ENCODE peak calls at places on chromosomes 6 and 20, in four cellular contexts. J is WTC11, Y is H1, X is GM12878. S is an unnamed sample.

GRCh38 chr6:100468966-100469859 is 4.5 kb upstream of the SIM1 start:
- DNase-seq in J (peak; percentile 42), Y (no peak), X (no peak), S (no peak)

GRCh38 chr6:150656156-150656555 is 56.5 kb downstream of the PLEKHG1 start:
- DNase-seq in X (no peak), Y (no peak), J (no peak), S (no peak)

GRCh38 chr6:105452924-105453756 is 50.3 kb upstream of the PREP start:
- DNase-seq in J (no peak), Y (no peak), X (peak; percentile 54), S (no peak)

GRCh38 chr20:44990425-44990824 is 24.1 kb downstream of the STK4 start:
- DNase-seq in J (no peak), Y (no peak), X (no peak), S (no peak)

GRCh38 chr6:102075539-102075938 is 682.0 kb downstream of the GRIK2 start:
- DNase-seq in X (no peak), J (no peak), Y (no peak), S (no peak)

GRCh38 chr20:14889503-14890125 is 552.2 kb upstream of the FLRT3 start:
- DNase-seq in Y (no peak), X (no peak), J (no peak), S (no peak)

GRCh38 chr6:137005073-137005472 is 39.7 kb downstream of the IL20RA start:
- DNase-seq in Y (no peak), X (no peak), J (no peak), S (no peak)

GRCh38 chr20:5780233-5781217 is 30.3 kb downstream of the SHLD1 start:
- DNase-seq in X (no peak), Y (no peak), J (no peak), S (peak; percentile 13)

GRCh38 chr20:46562373-46563169 is 12.1 kb upstream of the OCSTAMP start:
- DNase-seq in Y (peak; percentile 50), J (peak; percentile 84), X (no peak), S (peak; percentile 81)

GRCh38 chr6:25100288-25100687 is 164.5 kb upstream of the RIPOR2 start:
- DNase-seq in X (no peak), J (no peak), Y (no peak), S (no peak)

GRCh38 chr6:52013035-52013434 is 74.4 kb downstream of the PKHD1 start:
- DNase-seq in J (no peak), Y (no peak), X (no peak), S (no peak)

GRCh38 chr6:110140650-110141049 is 38.8 kb downstream of the WASF1 start:
- DNase-seq in J (no peak), Y (no peak), X (no peak), S (no peak)

GRCh38 chr6:4281341-4282293 is 146.2 kb upstream of the ECI2 start:
- DNase-seq in J (peak; percentile 64), Y (peak; percentile 44), X (peak; percentile 53), S (no peak)

GRCh38 chr6:149480502-149481280 is 4.1 kb downstream of the ZC3H12D start:
- DNase-seq in X (no peak), J (no peak), Y (no peak), S (no peak)

GRCh38 chr20:34872604-34873224 is at the start of gene GGT7:
- DNase-seq in Y (peak; percentile 60), J (peak; percentile 91), X (peak; percentile 24), S (peak; percentile 96)

GRCh38 chr6:151716446-151717047 is 90.9 kb upstream of the ESR1 start:
- DNase-seq in X (no peak), Y (no peak), J (peak; percentile 49), S (no peak)

GRCh38 chr20:3652646-3653596 is 10.3 kb downstream of the GFRA4 start:
- DNase-seq in X (no peak), Y (no peak), J (no peak), S (peak; percentile 42)

GRCh38 chr20:63227260-63227659 is 8.4 kb upstream of the BIRC7 start:
- DNase-seq in X (no peak), Y (no peak), J (no peak), S (no peak)

GRCh38 chr6:31821301-31822037 is 6.1 kb upstream of the HSPA1B start:
- DNase-seq in Y (no peak), X (no peak), J (peak; percentile 71), S (peak; percentile 76)
- TF ChIP-seq ATF3 in Y (no peak), X (no peak), J (no peak), S (no peak)

DNA sequence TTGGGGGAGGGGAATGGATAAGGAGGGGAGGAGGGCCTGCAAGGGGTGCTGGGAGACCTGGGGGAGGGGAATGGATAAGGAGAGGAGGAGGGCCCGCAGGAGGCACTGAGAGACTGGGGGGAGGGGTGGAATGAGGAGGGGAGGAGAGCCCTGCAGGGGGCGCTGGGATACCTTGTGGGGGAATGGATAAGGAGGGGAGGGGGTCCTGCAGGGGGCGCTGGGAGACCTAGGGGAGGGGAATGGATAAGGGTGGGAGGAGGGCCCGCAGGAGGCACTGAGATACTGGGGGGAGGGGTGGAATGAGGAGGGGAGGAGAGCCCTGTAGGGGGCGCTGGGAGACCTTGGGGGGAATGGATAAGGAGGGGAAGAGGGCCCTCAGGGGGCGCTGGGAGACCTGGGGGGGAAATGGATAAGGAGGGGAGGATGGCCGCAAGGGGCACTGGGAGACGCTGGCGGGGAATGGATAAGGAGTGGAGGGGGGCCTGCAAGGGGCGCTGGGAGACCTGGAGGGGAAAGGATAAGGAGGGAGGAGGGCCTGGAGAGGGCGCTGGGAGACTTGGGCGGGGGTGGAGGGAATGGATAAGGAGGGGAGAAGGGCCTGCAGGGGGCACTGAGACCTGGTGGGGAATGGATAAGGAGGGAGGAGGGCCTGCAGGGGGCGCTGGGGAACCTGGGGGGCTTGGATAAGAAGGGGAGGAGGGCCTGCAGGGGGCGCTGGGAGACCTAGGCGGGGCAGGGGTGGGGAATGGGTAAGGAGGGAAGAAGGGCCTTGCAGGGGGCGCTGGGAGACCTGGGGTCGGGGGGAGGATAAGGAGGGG is 1.3 kb upstream of the CTCFL start:
- DNase-seq in X (no peak), Y (no peak), J (peak; percentile 70), S (peak; percentile 75)
- TF ChIP-seq ATF3 in X (no peak), Y (peak; percentile 6), J (no peak), S (no peak)

DNA sequence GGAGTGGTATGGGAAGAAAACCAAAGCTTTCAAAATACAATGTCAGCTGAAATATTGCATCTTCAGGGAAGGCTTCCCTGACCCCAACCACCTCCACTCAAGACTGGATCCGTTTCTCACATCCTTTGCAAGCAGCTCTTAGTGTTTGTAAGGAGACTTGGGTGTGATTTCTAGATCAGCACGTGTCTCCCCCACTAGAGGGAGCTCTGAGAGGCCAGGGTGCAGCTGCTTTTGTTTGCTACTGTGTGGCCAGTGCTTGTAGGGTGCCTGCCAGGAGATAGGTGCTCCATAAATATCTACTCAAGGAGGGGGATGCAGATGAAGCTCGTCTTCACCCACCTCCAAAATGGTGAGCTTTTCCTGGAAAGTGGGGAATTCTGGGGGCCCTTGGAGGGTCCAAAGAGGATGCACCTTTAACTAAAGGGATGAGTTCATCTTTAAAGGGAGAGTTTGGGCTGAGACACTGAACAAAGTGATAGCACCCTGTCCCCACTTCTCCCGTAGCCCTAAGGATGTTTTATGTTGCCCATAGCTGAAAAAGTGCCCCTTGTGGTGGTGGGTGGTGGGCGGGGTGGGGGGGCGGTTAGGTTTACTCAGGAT is 52.6 kb upstream of the MAFB start:
- DNase-seq in J (peak; percentile 66), X (no peak), Y (peak; percentile 34), S (peak; percentile 56)
- TF ChIP-seq ATF3 in J (no peak), X (no peak), Y (no peak), S (no peak)

GRCh38 chr20:57224641-57225138 is 41.8 kb downstream of the BMP7 start:
- DNase-seq in Y (no peak), J (no peak), X (no peak), S (no peak)
- TF ChIP-seq ATF3 in Y (no peak), J (no peak), X (no peak), S (no peak)

DNA sequence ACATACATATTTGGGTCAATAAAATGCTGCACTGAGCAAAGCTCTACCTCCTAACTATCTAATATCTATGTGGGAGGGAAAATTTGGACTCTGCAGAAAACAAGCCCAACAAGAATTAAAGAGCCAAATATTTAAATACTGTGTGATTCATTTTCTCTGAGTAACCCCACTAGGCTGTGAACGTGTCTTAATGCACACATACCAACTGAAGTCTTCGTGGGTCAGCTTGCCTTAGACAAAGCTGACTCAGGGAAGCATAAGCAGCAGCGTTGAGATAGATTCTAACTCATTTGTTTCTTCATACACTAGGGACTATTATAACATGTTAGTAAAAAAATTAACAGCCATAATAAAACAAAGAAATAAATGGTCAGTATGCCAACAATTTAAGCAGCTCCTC is 114.3 kb downstream of the GJA1 start:
- DNase-seq in J (no peak), Y (no peak), X (no peak), S (no peak)
- TF ChIP-seq ATF3 in J (no peak), Y (no peak), X (no peak), S (no peak)

S was measured in K562.